ENCODE peak calls at places on chromosomes 2 and 18, in six cellular contexts. L is activated T-cell treated with anti-CD3 and anti-CD28 coated beads for 1 hour, C is iPS DF 19.7, H is Calu3, P is Peyer's patch, Y is stomach. R is an unnamed sample.

GRCh38 chr2:190953257-190953656 is 60.7 kb downstream of the STAT1 start:
- DNase-seq in L (no peak), C (no peak), H (no peak), P (no peak), Y (no peak), R (peak)

GRCh38 chr2:98474979-98475632 is 30.4 kb downstream of the INPP4A start:
- DNase-seq in L (no peak), C (no peak), H (no peak), P (no peak), Y (no peak), R (no peak)

GRCh38 chr2:169925968-169926367 is 98.7 kb downstream of the UBR3 start:
- DNase-seq in L (no peak), C (no peak), H (no peak), P (no peak), Y (no peak), R (no peak)

GRCh38 chr2:222127660-222128059 is 171.1 kb downstream of the PAX3 start:
- DNase-seq in L (no peak), C (no peak), H (no peak), P (no peak), Y (no peak), R (no peak)

GRCh38 chr2:446963-447540 is 159.2 kb upstream of the ALKAL2 start:
- DNase-seq in L (no peak), C (no peak), H (no peak), P (no peak), Y (no peak), R (no peak)

GRCh38 chr2:31440764-31441163 is 26.2 kb upstream of the XDH start:
- DNase-seq in L (no peak), C (no peak), H (no peak), P (no peak), Y (no peak), R (no peak)

GRCh38 chr2:238864207-238865014 is 16.5 kb downstream of the TWIST2 start:
- DNase-seq in L (no peak), C (peak), H (peak), P (peak), Y (peak), R (peak)

GRCh38 chr18:79278896-79279295 is 116.8 kb upstream of the NFATC1 start:
- DNase-seq in L (no peak), C (no peak), H (no peak), P (no peak), Y (no peak), R (no peak)

GRCh38 chr18:44453505-44453904 is 227.2 kb upstream of the SETBP1 start:
- DNase-seq in L (no peak), C (no peak), H (no peak), P (no peak), Y (no peak), R (no peak)

GRCh38 chr18:35311506-35311905 is 21.5 kb upstream of the ZSCAN30 start:
- DNase-seq in L (no peak), C (no peak), H (no peak), P (no peak), Y (no peak), R (no peak)

GRCh38 chr2:97871096-97871780 is 124.5 kb downstream of the TMEM131 start:
- DNase-seq in L (no peak), C (no peak), H (peak), P (no peak), Y (no peak), R (no peak)

GRCh38 chr2:45263147-45263546 is 253.9 kb upstream of the SIX2 start:
- DNase-seq in L (no peak), C (no peak), H (peak), P (no peak), Y (no peak), R (no peak)

GRCh38 chr2:115560671-115561070 is 1118.2 kb downstream of the DPP10 start:
- DNase-seq in L (no peak), C (no peak), H (no peak), P (no peak), Y (no peak), R (no peak)

GRCh38 chr18:74947875-74948274 is 261.1 kb downstream of the PTGR3 start:
- DNase-seq in L (no peak), C (no peak), H (no peak), P (no peak), Y (no peak), R (no peak)

GRCh38 chr18:51337406-51337805 is 139.9 kb upstream of the MEX3C start:
- DNase-seq in L (no peak), C (no peak), H (no peak), P (no peak), Y (no peak), R (no peak)

GRCh38 chr2:152491139-152491472 is 156.1 kb downstream of the FMNL2 start:
- DNase-seq in L (no peak), C (no peak), H (no peak), P (no peak), Y (no peak), R (no peak)

GRCh38 chr2:29923110-29923721 is 1.8 kb upstream of the ALK start:
- DNase-seq in L (peak), C (no peak), H (peak), P (peak), Y (peak), R (peak)

GRCh38 chr2:10366601-10367270 is 64.0 kb downstream of the HPCAL1 start:
- DNase-seq in L (no peak), C (no peak), H (no peak), P (no peak), Y (no peak), R (no peak)

GRCh38 chr18:77397617-77398016 is 148.0 kb downstream of the GALR1 start:
- DNase-seq in L (no peak), C (no peak), H (no peak), P (no peak), Y (no peak), R (no peak)

GRCh38 chr2:208280933-208281332 is 14.9 kb downstream of the PIKFYVE start:
- DNase-seq in L (no peak), C (no peak), H (no peak), P (no peak), Y (no peak), R (no peak)

GRCh38 chr2:175187378-175187777 is 5.9 kb upstream of the ATP5MC3 start:
- DNase-seq in L (no peak), C (no peak), H (peak), P (no peak), Y (no peak), R (no peak)

GRCh38 chr2:128284037-128284441 is 34.6 kb downstream of the HS6ST1 start:
- DNase-seq in L (no peak), C (no peak), H (no peak), P (no peak), Y (no peak), R (no peak)